ENCODE peak calls at places on chromosomes 4 and X, in five cellular contexts. One of them, this sample, is unnamed.

GRCh38 chr4:170025523-170026252 is 507 bp downstream of the MFAP3L start:
- DNase-seq in suprapubic skin: no peak
- DNase-seq in CD8-positive, alpha-beta T cell: no peak
- DNase-seq in PC-3: no peak
- DNase-seq in GM12865: no peak
- DNase-seq in this sample: no peak

GRCh38 chr4:113474017-113474416 is 287.5 kb downstream of the CAMK2D start:
- DNase-seq in GM12865: no peak
- DNase-seq in CD8-positive, alpha-beta T cell: no peak
- DNase-seq in suprapubic skin: no peak
- DNase-seq in PC-3: peak
- DNase-seq in this sample: no peak

GRCh38 chr4:15376594-15376993 is 51.2 kb upstream of the C1QTNF7 start:
- DNase-seq in PC-3: peak
- DNase-seq in suprapubic skin: no peak
- DNase-seq in CD8-positive, alpha-beta T cell: no peak
- DNase-seq in GM12865: no peak
- DNase-seq in this sample: no peak

GRCh38 chr4:54085284-54085683 is 14.7 kb upstream of the GSX2 start:
- DNase-seq in suprapubic skin: no peak
- DNase-seq in CD8-positive, alpha-beta T cell: no peak
- DNase-seq in GM12865: no peak
- DNase-seq in PC-3: peak
- DNase-seq in this sample: no peak

GRCh38 chr4:66028668-66029067 is 358.4 kb upstream of the EPHA5 start:
- DNase-seq in PC-3: no peak
- DNase-seq in suprapubic skin: no peak
- DNase-seq in CD8-positive, alpha-beta T cell: no peak
- DNase-seq in GM12865: no peak
- DNase-seq in this sample: no peak

GRCh38 chr4:146439999-146440398 is 81.7 kb downstream of the SLC10A7 start:
- DNase-seq in PC-3: no peak
- DNase-seq in CD8-positive, alpha-beta T cell: no peak
- DNase-seq in suprapubic skin: no peak
- DNase-seq in GM12865: no peak
- DNase-seq in this sample: no peak

GRCh38 chr4:92303621-92304027 is at the start of gene GRID2:
- DNase-seq in GM12865: no peak
- DNase-seq in suprapubic skin: no peak
- DNase-seq in CD8-positive, alpha-beta T cell: no peak
- DNase-seq in PC-3: peak
- DNase-seq in this sample: no peak

GRCh38 chr4:3686746-3687145 is 79.4 kb upstream of the ADRA2C start:
- DNase-seq in PC-3: no peak
- DNase-seq in CD8-positive, alpha-beta T cell: no peak
- DNase-seq in GM12865: no peak
- DNase-seq in suprapubic skin: no peak
- DNase-seq in this sample: no peak

GRCh38 chr4:137711502-137711901 is 179.2 kb upstream of the PCDH18 start:
- DNase-seq in CD8-positive, alpha-beta T cell: no peak
- DNase-seq in PC-3: no peak
- DNase-seq in suprapubic skin: no peak
- DNase-seq in GM12865: no peak
- DNase-seq in this sample: no peak

GRCh38 chr4:87219648-87220093 is 747 bp downstream of the KLHL8 start:
- DNase-seq in suprapubic skin: no peak
- DNase-seq in CD8-positive, alpha-beta T cell: peak
- DNase-seq in GM12865: peak
- DNase-seq in PC-3: peak
- DNase-seq in this sample: no peak

GRCh38 chrX:54415534-54416350 is 24.5 kb upstream of the TSR2 start:
- DNase-seq in PC-3: no peak
- DNase-seq in CD8-positive, alpha-beta T cell: no peak
- DNase-seq in GM12865: no peak
- DNase-seq in suprapubic skin: no peak
- DNase-seq in this sample: peak

GRCh38 chrX:12563121-12563520 is 228.1 kb upstream of the PRPS2 start:
- DNase-seq in suprapubic skin: no peak
- DNase-seq in CD8-positive, alpha-beta T cell: no peak
- DNase-seq in PC-3: peak
- DNase-seq in GM12865: no peak
- DNase-seq in this sample: no peak

GRCh38 chr4:5371415-5372190 is 320.3 kb downstream of the STK32B start:
- DNase-seq in GM12865: no peak
- DNase-seq in CD8-positive, alpha-beta T cell: peak
- DNase-seq in PC-3: peak
- DNase-seq in suprapubic skin: no peak
- DNase-seq in this sample: no peak

GRCh38 chrX:108704839-108705238 is 31.5 kb downstream of the IRS4 start:
- DNase-seq in CD8-positive, alpha-beta T cell: no peak
- DNase-seq in GM12865: no peak
- DNase-seq in PC-3: peak
- DNase-seq in suprapubic skin: no peak
- DNase-seq in this sample: no peak

GRCh38 chr4:104912518-104912917 is 234.2 kb upstream of the TET2 start:
- DNase-seq in CD8-positive, alpha-beta T cell: no peak
- DNase-seq in suprapubic skin: no peak
- DNase-seq in GM12865: no peak
- DNase-seq in PC-3: no peak
- DNase-seq in this sample: no peak

GRCh38 chr4:60737858-60738257 is 462.3 kb upstream of the ADGRL3 start:
- DNase-seq in CD8-positive, alpha-beta T cell: no peak
- DNase-seq in suprapubic skin: no peak
- DNase-seq in PC-3: peak
- DNase-seq in GM12865: no peak
- DNase-seq in this sample: no peak

GRCh38 chr4:181548873-181549541 is 694.2 kb upstream of the TENM3 start:
- DNase-seq in GM12865: no peak
- DNase-seq in PC-3: peak
- DNase-seq in CD8-positive, alpha-beta T cell: no peak
- DNase-seq in suprapubic skin: no peak
- DNase-seq in this sample: no peak

GRCh38 chr4:143035661-143036060 is 149.1 kb upstream of the USP38 start:
- DNase-seq in CD8-positive, alpha-beta T cell: no peak
- DNase-seq in PC-3: no peak
- DNase-seq in GM12865: no peak
- DNase-seq in suprapubic skin: no peak
- DNase-seq in this sample: no peak

GRCh38 chrX:153667931-153668396 is 5.6 kb downstream of the PNCK start:
- DNase-seq in PC-3: peak
- DNase-seq in suprapubic skin: peak
- DNase-seq in GM12865: peak
- DNase-seq in CD8-positive, alpha-beta T cell: peak
- DNase-seq in this sample: peak
- H3K4me3 ChIP-seq in PC-3: peak
- H3K4me3 ChIP-seq in suprapubic skin: no peak
- H3K4me3 ChIP-seq in GM12865: no peak
- H3K4me3 ChIP-seq in CD8-positive, alpha-beta T cell: no peak
- H3K4me3 ChIP-seq in this sample: no peak

GRCh38 chr4:2365054-2365912 is 53.2 kb downstream of the ZFYVE28 start:
- DNase-seq in suprapubic skin: no peak
- DNase-seq in CD8-positive, alpha-beta T cell: no peak
- DNase-seq in GM12865: no peak
- DNase-seq in PC-3: peak
- DNase-seq in this sample: no peak

GRCh38 chr4:2362286-2363055 is 56.0 kb downstream of the ZFYVE28 start:
- DNase-seq in CD8-positive, alpha-beta T cell: no peak
- DNase-seq in suprapubic skin: no peak
- DNase-seq in PC-3: no peak
- DNase-seq in GM12865: no peak
- DNase-seq in this sample: no peak

GRCh38 chr4:2364654-2365053 is 53.8 kb downstream of the ZFYVE28 start:
- DNase-seq in CD8-positive, alpha-beta T cell: peak
- DNase-seq in suprapubic skin: no peak
- DNase-seq in GM12865: no peak
- DNase-seq in PC-3: peak
- DNase-seq in this sample: no peak

GRCh38 chr4:2363056-2363719 is 55.3 kb downstream of the ZFYVE28 start:
- DNase-seq in GM12865: no peak
- DNase-seq in suprapubic skin: no peak
- DNase-seq in CD8-positive, alpha-beta T cell: no peak
- DNase-seq in PC-3: no peak
- DNase-seq in this sample: no peak

GRCh38 chr4:2363951-2364653 is 54.3 kb downstream of the ZFYVE28 start:
- DNase-seq in PC-3: no peak
- DNase-seq in GM12865: no peak
- DNase-seq in CD8-positive, alpha-beta T cell: no peak
- DNase-seq in suprapubic skin: no peak
- DNase-seq in this sample: no peak
- H3K4me3 ChIP-seq in PC-3: peak
- H3K4me3 ChIP-seq in GM12865: no peak
- H3K4me3 ChIP-seq in CD8-positive, alpha-beta T cell: peak
- H3K4me3 ChIP-seq in suprapubic skin: peak
- H3K4me3 ChIP-seq in this sample: no peak

GRCh38 chr4:140382732-140383131 is 9.3 kb downstream of the SCOC start:
- DNase-seq in suprapubic skin: no peak
- DNase-seq in CD8-positive, alpha-beta T cell: no peak
- DNase-seq in GM12865: no peak
- DNase-seq in PC-3: no peak
- DNase-seq in this sample: no peak

GRCh38 chr4:140388015-140388414 is 14.6 kb downstream of the SCOC start:
- DNase-seq in PC-3: no peak
- DNase-seq in suprapubic skin: no peak
- DNase-seq in CD8-positive, alpha-beta T cell: no peak
- DNase-seq in GM12865: no peak
- DNase-seq in this sample: no peak
- H3K4me3 ChIP-seq in PC-3: no peak
- H3K4me3 ChIP-seq in suprapubic skin: no peak
- H3K4me3 ChIP-seq in CD8-positive, alpha-beta T cell: no peak
- H3K4me3 ChIP-seq in GM12865: no peak
- H3K4me3 ChIP-seq in this sample: no peak

DNA sequence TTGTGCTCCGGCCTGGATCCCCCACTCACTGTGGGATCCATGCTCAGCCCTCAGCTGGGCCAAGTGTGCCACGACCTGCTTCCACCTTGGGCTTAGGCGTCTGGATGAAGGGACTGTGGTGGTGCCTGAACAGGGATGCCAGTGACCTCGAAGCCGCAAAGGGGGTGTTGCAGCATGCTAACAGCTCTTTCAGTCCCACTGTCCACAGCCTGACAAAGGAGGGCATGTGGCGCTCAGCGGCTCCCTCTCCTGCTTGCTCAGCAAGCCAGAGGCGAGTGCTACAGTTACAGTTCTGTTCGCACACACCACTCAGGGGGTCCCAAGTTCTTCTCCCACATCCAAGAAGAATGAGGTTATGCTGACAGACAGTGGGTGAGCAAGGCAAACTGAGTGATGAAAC is 5.2 kb upstream of the IGBP1 start:
- DNase-seq in suprapubic skin: no peak
- DNase-seq in GM12865: no peak
- DNase-seq in PC-3: no peak
- DNase-seq in CD8-positive, alpha-beta T cell: no peak
- DNase-seq in this sample: no peak
- H3K4me3 ChIP-seq in suprapubic skin: no peak
- H3K4me3 ChIP-seq in GM12865: no peak
- H3K4me3 ChIP-seq in PC-3: no peak
- H3K4me3 ChIP-seq in CD8-positive, alpha-beta T cell: no peak
- H3K4me3 ChIP-seq in this sample: no peak